ENCODE peak calls at places on chromosomes 12 and 14, in four cellular contexts. One of them, this sample, is unnamed.

GRCh38 chr12:104064842-104065441 is 611 bp downstream of the HCFC2 start:
- DNase-seq in Peyer's patch: no peak
- DNase-seq in breast epithelium: no peak
- DNase-seq in IMR-90: no peak
- DNase-seq in this sample: peak; percentile 36

GRCh38 chr12:82688035-82688501 is 1.4 kb downstream of the TMTC2 start:
- DNase-seq in Peyer's patch: no peak
- DNase-seq in IMR-90: no peak
- DNase-seq in breast epithelium: no peak
- DNase-seq in this sample: peak; percentile 27

GRCh38 chr14:61581955-61582615 is 113.2 kb upstream of the HIF1A start:
- DNase-seq in breast epithelium: no peak
- DNase-seq in IMR-90: no peak
- DNase-seq in Peyer's patch: no peak
- DNase-seq in this sample: no peak

GRCh38 chr14:69535230-69535848 is 39.3 kb downstream of the CCDC177 start:
- DNase-seq in breast epithelium: no peak
- DNase-seq in IMR-90: peak; percentile 50
- DNase-seq in Peyer's patch: no peak
- DNase-seq in this sample: peak; percentile 34

GRCh38 chr14:53663709-53664108 is 292.9 kb downstream of the BMP4 start:
- DNase-seq in Peyer's patch: peak; percentile 44
- DNase-seq in breast epithelium: no peak
- DNase-seq in IMR-90: peak; percentile 9
- DNase-seq in this sample: peak; percentile 51

GRCh38 chr14:64995291-64995690 is 8.6 kb downstream of the FNTB start:
- DNase-seq in breast epithelium: no peak
- DNase-seq in Peyer's patch: no peak
- DNase-seq in IMR-90: peak; percentile 58
- DNase-seq in this sample: no peak

GRCh38 chr12:73106896-73107295 is 834.7 kb downstream of the TRHDE start:
- DNase-seq in Peyer's patch: no peak
- DNase-seq in IMR-90: no peak
- DNase-seq in breast epithelium: no peak
- DNase-seq in this sample: no peak

GRCh38 chr14:90495357-90496276 is 98.8 kb downstream of the CALM1 start:
- DNase-seq in breast epithelium: peak; percentile 20
- DNase-seq in IMR-90: peak; percentile 75
- DNase-seq in Peyer's patch: no peak
- DNase-seq in this sample: peak; percentile 52

GRCh38 chr12:92827836-92828431 is 101.2 kb downstream of the EEA1 start:
- DNase-seq in IMR-90: peak; percentile 49
- DNase-seq in Peyer's patch: no peak
- DNase-seq in breast epithelium: no peak
- DNase-seq in this sample: peak; percentile 69

GRCh38 chr14:104936361-104937155 is 11.9 kb downstream of the PLD4 start:
- DNase-seq in Peyer's patch: peak; percentile 37
- DNase-seq in IMR-90: no peak
- DNase-seq in breast epithelium: no peak
- DNase-seq in this sample: no peak

GRCh38 chr12:111150476-111150875 is 218.4 kb downstream of the PHETA1 start:
- DNase-seq in Peyer's patch: no peak
- DNase-seq in breast epithelium: no peak
- DNase-seq in IMR-90: no peak
- DNase-seq in this sample: no peak

GRCh38 chr12:53380104-53380796 is at the start of gene SP1:
- DNase-seq in breast epithelium: peak; percentile 88
- DNase-seq in Peyer's patch: peak; percentile 99
- DNase-seq in IMR-90: peak; percentile 93
- DNase-seq in this sample: peak; percentile 88

GRCh38 chr12:95784286-95784685 is 6.3 kb downstream of the NTN4 start:
- DNase-seq in IMR-90: peak; percentile 44
- DNase-seq in Peyer's patch: no peak
- DNase-seq in breast epithelium: no peak
- DNase-seq in this sample: no peak

GRCh38 chr14:105139212-105139825 is 29.3 kb downstream of the JAG2 start:
- DNase-seq in IMR-90: no peak
- DNase-seq in Peyer's patch: no peak
- DNase-seq in breast epithelium: no peak
- DNase-seq in this sample: no peak

GRCh38 chr12:14936224-14936861 is 2.0 kb downstream of the ERP27 start:
- DNase-seq in breast epithelium: no peak
- DNase-seq in Peyer's patch: no peak
- DNase-seq in IMR-90: no peak
- DNase-seq in this sample: no peak

GRCh38 chr12:16385779-16386646 is 38.6 kb downstream of the MGST1 start:
- DNase-seq in breast epithelium: peak; percentile 20
- DNase-seq in Peyer's patch: no peak
- DNase-seq in IMR-90: peak; percentile 70
- DNase-seq in this sample: peak; percentile 50

GRCh38 chr14:58315606-58316005 is 17.3 kb downstream of the ARID4A start:
- DNase-seq in breast epithelium: no peak
- DNase-seq in Peyer's patch: no peak
- DNase-seq in IMR-90: peak; percentile 2
- DNase-seq in this sample: no peak

DNA sequence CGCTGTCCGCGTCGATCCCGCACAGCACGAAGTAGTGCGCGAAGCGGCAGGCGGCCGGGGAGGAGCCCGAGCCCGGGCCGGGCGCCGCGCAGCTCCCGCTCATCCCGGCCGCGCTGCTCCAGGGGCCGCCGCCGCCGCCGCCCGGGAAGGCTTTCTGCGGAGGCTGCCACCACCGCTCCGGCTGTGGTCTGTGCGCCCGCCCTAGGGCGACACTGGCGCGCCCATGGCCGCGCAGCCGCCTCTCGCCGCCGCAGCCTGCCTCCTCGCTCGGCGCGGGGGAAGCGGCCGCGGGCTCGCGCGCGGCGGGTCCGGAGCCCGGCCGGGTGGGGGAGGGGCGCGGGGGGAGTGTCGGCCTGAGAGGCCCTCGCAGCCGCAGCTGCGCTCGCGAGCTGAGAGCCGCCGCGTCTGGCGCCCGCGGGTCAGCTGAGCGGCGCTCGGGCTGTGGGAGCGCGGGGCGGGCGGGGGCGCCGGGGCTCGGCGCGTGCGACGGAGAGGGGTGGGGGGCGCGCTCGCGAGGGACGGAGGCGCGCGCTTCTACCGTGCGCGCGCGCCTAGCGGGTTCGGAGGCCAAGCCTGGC is at the start of gene DENND5B:
- DNase-seq in Peyer's patch: peak; percentile 84
- DNase-seq in IMR-90: peak; percentile 61
- DNase-seq in breast epithelium: peak; percentile 32
- DNase-seq in this sample: peak; percentile 68
- TF ChIP-seq POLR2A in Peyer's patch: no peak
- TF ChIP-seq POLR2A in IMR-90: no peak
- TF ChIP-seq POLR2A in breast epithelium: no peak
- TF ChIP-seq POLR2A in this sample: peak; percentile 58

GRCh38 chr12:57455374-57456144 is 452 bp downstream of the INHBE start:
- DNase-seq in Peyer's patch: no peak
- DNase-seq in IMR-90: no peak
- DNase-seq in breast epithelium: no peak
- DNase-seq in this sample: no peak

GRCh38 chr12:57452937-57453509 is 2.1 kb upstream of the INHBE start:
- DNase-seq in Peyer's patch: peak; percentile 82
- DNase-seq in breast epithelium: peak; percentile 45
- DNase-seq in IMR-90: peak; percentile 84
- DNase-seq in this sample: peak; percentile 75

GRCh38 chr12:57456145-57456700 is 1.1 kb downstream of the INHBE start:
- DNase-seq in breast epithelium: no peak
- DNase-seq in IMR-90: peak; percentile 44
- DNase-seq in Peyer's patch: no peak
- DNase-seq in this sample: peak; percentile 44

GRCh38 chr12:57454213-57454565 is 918 bp upstream of the INHBE start:
- DNase-seq in breast epithelium: no peak
- DNase-seq in Peyer's patch: no peak
- DNase-seq in IMR-90: no peak
- DNase-seq in this sample: no peak

GRCh38 chr12:57454566-57455373 is at the start of gene INHBE:
- DNase-seq in Peyer's patch: no peak
- DNase-seq in breast epithelium: no peak
- DNase-seq in IMR-90: peak; percentile 96
- DNase-seq in this sample: no peak
- TF ChIP-seq POLR2A in Peyer's patch: no peak
- TF ChIP-seq POLR2A in breast epithelium: no peak
- TF ChIP-seq POLR2A in IMR-90: no peak
- TF ChIP-seq POLR2A in this sample: no peak

GRCh38 chr14:22557846-22558220 is 31.2 kb downstream of the DAD1 start:
- DNase-seq in Peyer's patch: no peak
- DNase-seq in IMR-90: no peak
- DNase-seq in breast epithelium: no peak
- DNase-seq in this sample: no peak

GRCh38 chr14:22555573-22556011 is 33.4 kb downstream of the DAD1 start:
- DNase-seq in Peyer's patch: no peak
- DNase-seq in breast epithelium: peak; percentile 13
- DNase-seq in IMR-90: peak; percentile 52
- DNase-seq in this sample: no peak

GRCh38 chr14:22554706-22555572 is 34.1 kb downstream of the DAD1 start:
- DNase-seq in IMR-90: no peak
- DNase-seq in Peyer's patch: no peak
- DNase-seq in breast epithelium: no peak
- DNase-seq in this sample: no peak

GRCh38 chr14:22556990-22557623 is 31.9 kb downstream of the DAD1 start:
- DNase-seq in IMR-90: peak; percentile 64
- DNase-seq in Peyer's patch: peak; percentile 91
- DNase-seq in breast epithelium: peak; percentile 68
- DNase-seq in this sample: peak; percentile 71

DNA sequence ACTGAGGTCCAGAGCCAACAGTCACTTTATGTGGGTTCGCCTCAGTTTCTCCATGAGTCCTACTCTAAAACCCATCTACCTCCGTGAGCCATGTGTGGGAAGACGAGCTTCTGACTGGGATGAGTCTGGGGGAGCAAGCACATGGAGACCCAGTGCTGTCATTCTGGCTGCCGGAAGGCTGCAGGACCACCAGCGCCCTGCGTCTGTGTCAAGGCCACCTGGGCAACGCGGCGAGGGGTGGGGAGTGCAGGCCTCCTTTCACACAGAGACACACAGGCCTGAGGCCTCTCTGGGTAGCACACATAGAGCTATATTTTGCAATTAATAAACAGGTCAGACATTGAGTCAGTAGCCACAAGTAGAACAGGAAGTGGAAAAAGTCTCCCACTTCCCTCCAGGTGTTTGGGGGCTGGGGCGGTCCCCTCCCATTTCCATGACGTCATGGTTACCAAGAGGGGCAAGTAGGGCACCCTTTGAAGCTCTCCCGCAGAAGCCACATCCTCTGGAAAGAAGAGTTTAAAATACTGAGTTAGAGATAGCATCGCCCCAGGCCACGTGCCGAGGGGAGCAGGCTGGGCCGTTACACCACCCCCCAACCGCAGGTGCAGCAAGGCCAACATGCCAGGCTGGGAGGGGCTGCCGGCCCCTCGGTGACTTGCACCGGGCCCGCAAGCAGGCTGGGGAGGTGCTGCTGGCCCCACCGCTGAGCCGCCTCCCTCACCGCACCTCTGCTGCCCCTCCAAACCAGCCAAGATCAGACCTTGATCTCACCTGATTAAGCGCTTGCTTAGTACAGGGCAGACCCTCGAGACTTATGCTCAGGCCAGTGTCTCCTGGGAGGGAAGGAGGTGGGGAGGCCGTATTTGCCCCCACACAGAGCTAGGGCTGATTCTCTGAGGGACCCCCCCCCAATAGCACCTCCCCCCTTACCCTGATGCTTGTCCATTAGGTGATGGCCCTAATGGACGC is 32.7 kb downstream of the DAD1 start:
- DNase-seq in IMR-90: peak; percentile 89
- DNase-seq in breast epithelium: peak; percentile 71
- DNase-seq in Peyer's patch: peak; percentile 70
- DNase-seq in this sample: peak; percentile 52
- TF ChIP-seq POLR2A in IMR-90: no peak
- TF ChIP-seq POLR2A in breast epithelium: no peak
- TF ChIP-seq POLR2A in Peyer's patch: peak; percentile 6
- TF ChIP-seq POLR2A in this sample: no peak

GRCh38 chr12:108766294-108766693 is 35.0 kb upstream of the CORO1C start:
- DNase-seq in Peyer's patch: no peak
- DNase-seq in IMR-90: no peak
- DNase-seq in breast epithelium: no peak
- DNase-seq in this sample: no peak

GRCh38 chr12:108772247-108772646 is 40.9 kb upstream of the CORO1C start:
- DNase-seq in IMR-90: no peak
- DNase-seq in Peyer's patch: no peak
- DNase-seq in breast epithelium: peak; percentile 44
- DNase-seq in this sample: no peak

GRCh38 chr12:108770269-108770829 is 39.0 kb upstream of the CORO1C start:
- DNase-seq in IMR-90: no peak
- DNase-seq in breast epithelium: no peak
- DNase-seq in Peyer's patch: no peak
- DNase-seq in this sample: no peak

GRCh38 chr12:108770963-108771362 is 39.6 kb upstream of the CORO1C start:
- DNase-seq in IMR-90: no peak
- DNase-seq in breast epithelium: no peak
- DNase-seq in Peyer's patch: no peak
- DNase-seq in this sample: no peak

GRCh38 chr12:108768591-108769500 is 37.5 kb upstream of the CORO1C start:
- DNase-seq in breast epithelium: no peak
- DNase-seq in Peyer's patch: peak; percentile 86
- DNase-seq in IMR-90: no peak
- DNase-seq in this sample: no peak
- TF ChIP-seq POLR2A in breast epithelium: no peak
- TF ChIP-seq POLR2A in Peyer's patch: peak; percentile 12
- TF ChIP-seq POLR2A in IMR-90: no peak
- TF ChIP-seq POLR2A in this sample: no peak